ENCODE peak calls at places on chromosome 9, in nine cellular contexts. One of them, this sample, is unnamed.

GRCh38 chr9:14396171-14396570 is 82.2 kb upstream of the NFIB start:
- DNase-seq in natural killer cell treated with Interleukin-12 subunit alpha and Interleukin-12 subunit beta and Interleukin-15 and Interleukin-18, amount 100 ng/mL, for 72 hours: no peak
- DNase-seq in GM03348: no peak
- DNase-seq in activated T-cell treated with anti-CD3 and anti-CD28 coated beads, Interleukin-2, amount 50 U/mL, for 72 hours: no peak
- DNase-seq in myocyte: no peak
- DNase-seq in left ventricle myocardium superior: peak
- DNase-seq in NCI-H510A treated with DMSO at 0.1 percent for 48 hours: no peak
- DNase-seq in HEK293T: no peak
- DNase-seq in HTR-8/SVneo: no peak
- DNase-seq in this sample: no peak

GRCh38 chr9:133539434-133539833 is 4.9 kb downstream of the ADAMTSL2 start:
- DNase-seq in NCI-H510A treated with DMSO at 0.1 percent for 48 hours: no peak
- DNase-seq in HEK293T: no peak
- DNase-seq in HTR-8/SVneo: no peak
- DNase-seq in left ventricle myocardium superior: peak
- DNase-seq in myocyte: no peak
- DNase-seq in activated T-cell treated with anti-CD3 and anti-CD28 coated beads, Interleukin-2, amount 50 U/mL, for 72 hours: no peak
- DNase-seq in GM03348: no peak
- DNase-seq in natural killer cell treated with Interleukin-12 subunit alpha and Interleukin-12 subunit beta and Interleukin-15 and Interleukin-18, amount 100 ng/mL, for 72 hours: no peak
- DNase-seq in this sample: no peak

GRCh38 chr9:119370816-119371215 is 1.6 kb upstream of the BRINP1 start:
- DNase-seq in natural killer cell treated with Interleukin-12 subunit alpha and Interleukin-12 subunit beta and Interleukin-15 and Interleukin-18, amount 100 ng/mL, for 72 hours: no peak
- DNase-seq in activated T-cell treated with anti-CD3 and anti-CD28 coated beads, Interleukin-2, amount 50 U/mL, for 72 hours: no peak
- DNase-seq in HEK293T: peak
- DNase-seq in GM03348: peak
- DNase-seq in left ventricle myocardium superior: peak
- DNase-seq in myocyte: peak
- DNase-seq in NCI-H510A treated with DMSO at 0.1 percent for 48 hours: no peak
- DNase-seq in HTR-8/SVneo: no peak
- DNase-seq in this sample: no peak

GRCh38 chr9:129979346-129979745 is 63.6 kb downstream of the FNBP1 start:
- DNase-seq in natural killer cell treated with Interleukin-12 subunit alpha and Interleukin-12 subunit beta and Interleukin-15 and Interleukin-18, amount 100 ng/mL, for 72 hours: no peak
- DNase-seq in NCI-H510A treated with DMSO at 0.1 percent for 48 hours: no peak
- DNase-seq in left ventricle myocardium superior: no peak
- DNase-seq in activated T-cell treated with anti-CD3 and anti-CD28 coated beads, Interleukin-2, amount 50 U/mL, for 72 hours: no peak
- DNase-seq in myocyte: no peak
- DNase-seq in HEK293T: no peak
- DNase-seq in HTR-8/SVneo: no peak
- DNase-seq in GM03348: no peak
- DNase-seq in this sample: no peak

GRCh38 chr9:130421802-130422276 is 22.9 kb upstream of the ASS1 start:
- DNase-seq in HEK293T: no peak
- DNase-seq in myocyte: peak
- DNase-seq in activated T-cell treated with anti-CD3 and anti-CD28 coated beads, Interleukin-2, amount 50 U/mL, for 72 hours: no peak
- DNase-seq in NCI-H510A treated with DMSO at 0.1 percent for 48 hours: peak
- DNase-seq in GM03348: no peak
- DNase-seq in natural killer cell treated with Interleukin-12 subunit alpha and Interleukin-12 subunit beta and Interleukin-15 and Interleukin-18, amount 100 ng/mL, for 72 hours: no peak
- DNase-seq in HTR-8/SVneo: peak
- DNase-seq in left ventricle myocardium superior: no peak
- DNase-seq in this sample: no peak

GRCh38 chr9:35489313-35490154 is at the start of gene RUSC2:
- DNase-seq in natural killer cell treated with Interleukin-12 subunit alpha and Interleukin-12 subunit beta and Interleukin-15 and Interleukin-18, amount 100 ng/mL, for 72 hours: peak
- DNase-seq in left ventricle myocardium superior: peak
- DNase-seq in myocyte: peak
- DNase-seq in GM03348: peak
- DNase-seq in NCI-H510A treated with DMSO at 0.1 percent for 48 hours: peak
- DNase-seq in HEK293T: peak
- DNase-seq in HTR-8/SVneo: peak
- DNase-seq in activated T-cell treated with anti-CD3 and anti-CD28 coated beads, Interleukin-2, amount 50 U/mL, for 72 hours: peak
- DNase-seq in this sample: peak

GRCh38 chr9:16594787-16595186 is 275.7 kb downstream of the BNC2 start:
- DNase-seq in NCI-H510A treated with DMSO at 0.1 percent for 48 hours: no peak
- DNase-seq in activated T-cell treated with anti-CD3 and anti-CD28 coated beads, Interleukin-2, amount 50 U/mL, for 72 hours: no peak
- DNase-seq in natural killer cell treated with Interleukin-12 subunit alpha and Interleukin-12 subunit beta and Interleukin-15 and Interleukin-18, amount 100 ng/mL, for 72 hours: no peak
- DNase-seq in HTR-8/SVneo: no peak
- DNase-seq in HEK293T: no peak
- DNase-seq in myocyte: no peak
- DNase-seq in GM03348: no peak
- DNase-seq in left ventricle myocardium superior: no peak
- DNase-seq in this sample: no peak

GRCh38 chr9:37963936-37964739 is 60.2 kb upstream of the SLC25A51 start:
- DNase-seq in left ventricle myocardium superior: no peak
- DNase-seq in HTR-8/SVneo: no peak
- DNase-seq in GM03348: peak
- DNase-seq in NCI-H510A treated with DMSO at 0.1 percent for 48 hours: peak
- DNase-seq in natural killer cell treated with Interleukin-12 subunit alpha and Interleukin-12 subunit beta and Interleukin-15 and Interleukin-18, amount 100 ng/mL, for 72 hours: no peak
- DNase-seq in myocyte: peak
- DNase-seq in activated T-cell treated with anti-CD3 and anti-CD28 coated beads, Interleukin-2, amount 50 U/mL, for 72 hours: no peak
- DNase-seq in HEK293T: no peak
- DNase-seq in this sample: no peak

GRCh38 chr9:16689352-16689938 is 181.0 kb downstream of the BNC2 start:
- DNase-seq in natural killer cell treated with Interleukin-12 subunit alpha and Interleukin-12 subunit beta and Interleukin-15 and Interleukin-18, amount 100 ng/mL, for 72 hours: no peak
- DNase-seq in NCI-H510A treated with DMSO at 0.1 percent for 48 hours: no peak
- DNase-seq in HEK293T: no peak
- DNase-seq in activated T-cell treated with anti-CD3 and anti-CD28 coated beads, Interleukin-2, amount 50 U/mL, for 72 hours: no peak
- DNase-seq in HTR-8/SVneo: no peak
- DNase-seq in GM03348: no peak
- DNase-seq in left ventricle myocardium superior: peak
- DNase-seq in myocyte: no peak
- DNase-seq in this sample: no peak

GRCh38 chr9:113250807-113251206 is 24.6 kb downstream of the CDC26 start:
- DNase-seq in NCI-H510A treated with DMSO at 0.1 percent for 48 hours: no peak
- DNase-seq in myocyte: no peak
- DNase-seq in GM03348: no peak
- DNase-seq in HEK293T: no peak
- DNase-seq in natural killer cell treated with Interleukin-12 subunit alpha and Interleukin-12 subunit beta and Interleukin-15 and Interleukin-18, amount 100 ng/mL, for 72 hours: no peak
- DNase-seq in activated T-cell treated with anti-CD3 and anti-CD28 coated beads, Interleukin-2, amount 50 U/mL, for 72 hours: no peak
- DNase-seq in left ventricle myocardium superior: no peak
- DNase-seq in HTR-8/SVneo: no peak
- DNase-seq in this sample: no peak

GRCh38 chr9:4630836-4631235 is 31.3 kb upstream of the PLPP6 start:
- DNase-seq in NCI-H510A treated with DMSO at 0.1 percent for 48 hours: no peak
- DNase-seq in natural killer cell treated with Interleukin-12 subunit alpha and Interleukin-12 subunit beta and Interleukin-15 and Interleukin-18, amount 100 ng/mL, for 72 hours: no peak
- DNase-seq in myocyte: no peak
- DNase-seq in HTR-8/SVneo: no peak
- DNase-seq in activated T-cell treated with anti-CD3 and anti-CD28 coated beads, Interleukin-2, amount 50 U/mL, for 72 hours: no peak
- DNase-seq in HEK293T: no peak
- DNase-seq in left ventricle myocardium superior: no peak
- DNase-seq in GM03348: no peak
- DNase-seq in this sample: no peak

GRCh38 chr9:90578116-90578815 is 64.4 kb downstream of the DIRAS2 start:
- DNase-seq in HTR-8/SVneo: no peak
- DNase-seq in myocyte: no peak
- DNase-seq in GM03348: no peak
- DNase-seq in natural killer cell treated with Interleukin-12 subunit alpha and Interleukin-12 subunit beta and Interleukin-15 and Interleukin-18, amount 100 ng/mL, for 72 hours: no peak
- DNase-seq in left ventricle myocardium superior: no peak
- DNase-seq in HEK293T: no peak
- DNase-seq in activated T-cell treated with anti-CD3 and anti-CD28 coated beads, Interleukin-2, amount 50 U/mL, for 72 hours: no peak
- DNase-seq in NCI-H510A treated with DMSO at 0.1 percent for 48 hours: no peak
- DNase-seq in this sample: no peak

GRCh38 chr9:114259800-114260523 is 62.9 kb upstream of the ORM1 start:
- DNase-seq in myocyte: no peak
- DNase-seq in left ventricle myocardium superior: no peak
- DNase-seq in GM03348: no peak
- DNase-seq in HTR-8/SVneo: no peak
- DNase-seq in activated T-cell treated with anti-CD3 and anti-CD28 coated beads, Interleukin-2, amount 50 U/mL, for 72 hours: no peak
- DNase-seq in HEK293T: no peak
- DNase-seq in NCI-H510A treated with DMSO at 0.1 percent for 48 hours: no peak
- DNase-seq in natural killer cell treated with Interleukin-12 subunit alpha and Interleukin-12 subunit beta and Interleukin-15 and Interleukin-18, amount 100 ng/mL, for 72 hours: no peak
- DNase-seq in this sample: no peak

GRCh38 chr9:127626752-127627493 is 14.8 kb downstream of the STXBP1 start:
- DNase-seq in GM03348: no peak
- DNase-seq in myocyte: no peak
- DNase-seq in HTR-8/SVneo: no peak
- DNase-seq in NCI-H510A treated with DMSO at 0.1 percent for 48 hours: no peak
- DNase-seq in activated T-cell treated with anti-CD3 and anti-CD28 coated beads, Interleukin-2, amount 50 U/mL, for 72 hours: no peak
- DNase-seq in left ventricle myocardium superior: no peak
- DNase-seq in natural killer cell treated with Interleukin-12 subunit alpha and Interleukin-12 subunit beta and Interleukin-15 and Interleukin-18, amount 100 ng/mL, for 72 hours: no peak
- DNase-seq in HEK293T: no peak
- DNase-seq in this sample: no peak

GRCh38 chr9:88571417-88571816 is 36.4 kb downstream of the NXNL2 start:
- DNase-seq in activated T-cell treated with anti-CD3 and anti-CD28 coated beads, Interleukin-2, amount 50 U/mL, for 72 hours: no peak
- DNase-seq in myocyte: no peak
- DNase-seq in HEK293T: no peak
- DNase-seq in natural killer cell treated with Interleukin-12 subunit alpha and Interleukin-12 subunit beta and Interleukin-15 and Interleukin-18, amount 100 ng/mL, for 72 hours: no peak
- DNase-seq in HTR-8/SVneo: no peak
- DNase-seq in left ventricle myocardium superior: no peak
- DNase-seq in GM03348: no peak
- DNase-seq in NCI-H510A treated with DMSO at 0.1 percent for 48 hours: no peak
- DNase-seq in this sample: no peak

GRCh38 chr9:69981686-69982450 is 61.8 kb upstream of the MAMDC2 start:
- DNase-seq in HTR-8/SVneo: peak
- DNase-seq in HEK293T: no peak
- DNase-seq in left ventricle myocardium superior: no peak
- DNase-seq in GM03348: peak
- DNase-seq in myocyte: peak
- DNase-seq in activated T-cell treated with anti-CD3 and anti-CD28 coated beads, Interleukin-2, amount 50 U/mL, for 72 hours: no peak
- DNase-seq in NCI-H510A treated with DMSO at 0.1 percent for 48 hours: peak
- DNase-seq in natural killer cell treated with Interleukin-12 subunit alpha and Interleukin-12 subunit beta and Interleukin-15 and Interleukin-18, amount 100 ng/mL, for 72 hours: no peak
- DNase-seq in this sample: no peak

GRCh38 chr9:3848445-3849114 is 322.8 kb upstream of the RFX3 start:
- DNase-seq in natural killer cell treated with Interleukin-12 subunit alpha and Interleukin-12 subunit beta and Interleukin-15 and Interleukin-18, amount 100 ng/mL, for 72 hours: no peak
- DNase-seq in HTR-8/SVneo: peak
- DNase-seq in left ventricle myocardium superior: no peak
- DNase-seq in activated T-cell treated with anti-CD3 and anti-CD28 coated beads, Interleukin-2, amount 50 U/mL, for 72 hours: no peak
- DNase-seq in myocyte: peak
- DNase-seq in HEK293T: peak
- DNase-seq in NCI-H510A treated with DMSO at 0.1 percent for 48 hours: no peak
- DNase-seq in GM03348: no peak
- DNase-seq in this sample: no peak

GRCh38 chr9:109286571-109286977 is 34.3 kb downstream of the EPB41L4B start:
- DNase-seq in myocyte: peak
- DNase-seq in GM03348: peak
- DNase-seq in NCI-H510A treated with DMSO at 0.1 percent for 48 hours: no peak
- DNase-seq in left ventricle myocardium superior: no peak
- DNase-seq in natural killer cell treated with Interleukin-12 subunit alpha and Interleukin-12 subunit beta and Interleukin-15 and Interleukin-18, amount 100 ng/mL, for 72 hours: no peak
- DNase-seq in HEK293T: no peak
- DNase-seq in activated T-cell treated with anti-CD3 and anti-CD28 coated beads, Interleukin-2, amount 50 U/mL, for 72 hours: no peak
- DNase-seq in HTR-8/SVneo: no peak
- DNase-seq in this sample: no peak

GRCh38 chr9:111980398-111980797 is 83.8 kb downstream of the UGCG start:
- DNase-seq in HEK293T: no peak
- DNase-seq in activated T-cell treated with anti-CD3 and anti-CD28 coated beads, Interleukin-2, amount 50 U/mL, for 72 hours: no peak
- DNase-seq in left ventricle myocardium superior: no peak
- DNase-seq in myocyte: no peak
- DNase-seq in GM03348: no peak
- DNase-seq in NCI-H510A treated with DMSO at 0.1 percent for 48 hours: no peak
- DNase-seq in HTR-8/SVneo: no peak
- DNase-seq in natural killer cell treated with Interleukin-12 subunit alpha and Interleukin-12 subunit beta and Interleukin-15 and Interleukin-18, amount 100 ng/mL, for 72 hours: no peak
- DNase-seq in this sample: no peak

GRCh38 chr9:93116049-93116961 is 17.7 kb downstream of the NINJ1 start:
- DNase-seq in GM03348: peak
- DNase-seq in NCI-H510A treated with DMSO at 0.1 percent for 48 hours: no peak
- DNase-seq in HTR-8/SVneo: peak
- DNase-seq in myocyte: no peak
- DNase-seq in HEK293T: no peak
- DNase-seq in natural killer cell treated with Interleukin-12 subunit alpha and Interleukin-12 subunit beta and Interleukin-15 and Interleukin-18, amount 100 ng/mL, for 72 hours: peak
- DNase-seq in left ventricle myocardium superior: peak
- DNase-seq in activated T-cell treated with anti-CD3 and anti-CD28 coated beads, Interleukin-2, amount 50 U/mL, for 72 hours: peak
- DNase-seq in this sample: no peak

GRCh38 chr9:134887686-134888602 is 7.3 kb downstream of the FCN2 start:
- DNase-seq in NCI-H510A treated with DMSO at 0.1 percent for 48 hours: no peak
- DNase-seq in HTR-8/SVneo: no peak
- DNase-seq in left ventricle myocardium superior: no peak
- DNase-seq in GM03348: no peak
- DNase-seq in activated T-cell treated with anti-CD3 and anti-CD28 coated beads, Interleukin-2, amount 50 U/mL, for 72 hours: no peak
- DNase-seq in myocyte: no peak
- DNase-seq in natural killer cell treated with Interleukin-12 subunit alpha and Interleukin-12 subunit beta and Interleukin-15 and Interleukin-18, amount 100 ng/mL, for 72 hours: no peak
- DNase-seq in HEK293T: no peak
- DNase-seq in this sample: no peak

GRCh38 chr9:136153381-136154065 is 34.8 kb upstream of the TMEM250 start:
- DNase-seq in natural killer cell treated with Interleukin-12 subunit alpha and Interleukin-12 subunit beta and Interleukin-15 and Interleukin-18, amount 100 ng/mL, for 72 hours: no peak
- DNase-seq in HTR-8/SVneo: no peak
- DNase-seq in NCI-H510A treated with DMSO at 0.1 percent for 48 hours: no peak
- DNase-seq in myocyte: no peak
- DNase-seq in GM03348: no peak
- DNase-seq in HEK293T: no peak
- DNase-seq in left ventricle myocardium superior: no peak
- DNase-seq in activated T-cell treated with anti-CD3 and anti-CD28 coated beads, Interleukin-2, amount 50 U/mL, for 72 hours: no peak
- DNase-seq in this sample: no peak

GRCh38 chr9:136012651-136013050 is 51.5 kb upstream of the UBAC1 start:
- DNase-seq in natural killer cell treated with Interleukin-12 subunit alpha and Interleukin-12 subunit beta and Interleukin-15 and Interleukin-18, amount 100 ng/mL, for 72 hours: peak
- DNase-seq in GM03348: no peak
- DNase-seq in HEK293T: no peak
- DNase-seq in NCI-H510A treated with DMSO at 0.1 percent for 48 hours: no peak
- DNase-seq in HTR-8/SVneo: no peak
- DNase-seq in activated T-cell treated with anti-CD3 and anti-CD28 coated beads, Interleukin-2, amount 50 U/mL, for 72 hours: no peak
- DNase-seq in myocyte: no peak
- DNase-seq in left ventricle myocardium superior: peak
- DNase-seq in this sample: no peak

GRCh38 chr9:130197888-130198287 is 25.7 kb downstream of the NCS1 start:
- DNase-seq in myocyte: no peak
- DNase-seq in HTR-8/SVneo: no peak
- DNase-seq in HEK293T: no peak
- DNase-seq in activated T-cell treated with anti-CD3 and anti-CD28 coated beads, Interleukin-2, amount 50 U/mL, for 72 hours: no peak
- DNase-seq in natural killer cell treated with Interleukin-12 subunit alpha and Interleukin-12 subunit beta and Interleukin-15 and Interleukin-18, amount 100 ng/mL, for 72 hours: no peak
- DNase-seq in NCI-H510A treated with DMSO at 0.1 percent for 48 hours: no peak
- DNase-seq in left ventricle myocardium superior: no peak
- DNase-seq in GM03348: no peak
- DNase-seq in this sample: no peak

GRCh38 chr9:111598730-111599091 is 736 bp downstream of the PTGR1 start:
- DNase-seq in natural killer cell treated with Interleukin-12 subunit alpha and Interleukin-12 subunit beta and Interleukin-15 and Interleukin-18, amount 100 ng/mL, for 72 hours: no peak
- DNase-seq in left ventricle myocardium superior: peak
- DNase-seq in HTR-8/SVneo: no peak
- DNase-seq in NCI-H510A treated with DMSO at 0.1 percent for 48 hours: peak
- DNase-seq in GM03348: peak
- DNase-seq in activated T-cell treated with anti-CD3 and anti-CD28 coated beads, Interleukin-2, amount 50 U/mL, for 72 hours: no peak
- DNase-seq in HEK293T: no peak
- DNase-seq in myocyte: no peak
- DNase-seq in this sample: no peak

GRCh38 chr9:131046581-131047202 is 37.7 kb downstream of the LAMC3 start:
- DNase-seq in HEK293T: peak
- DNase-seq in left ventricle myocardium superior: peak
- DNase-seq in natural killer cell treated with Interleukin-12 subunit alpha and Interleukin-12 subunit beta and Interleukin-15 and Interleukin-18, amount 100 ng/mL, for 72 hours: peak
- DNase-seq in myocyte: peak
- DNase-seq in HTR-8/SVneo: peak
- DNase-seq in NCI-H510A treated with DMSO at 0.1 percent for 48 hours: peak
- DNase-seq in activated T-cell treated with anti-CD3 and anti-CD28 coated beads, Interleukin-2, amount 50 U/mL, for 72 hours: peak
- DNase-seq in GM03348: peak
- DNase-seq in this sample: peak

GRCh38 chr9:126462617-126463016 is 136.0 kb downstream of the MVB12B start:
- DNase-seq in GM03348: no peak
- DNase-seq in myocyte: no peak
- DNase-seq in HTR-8/SVneo: no peak
- DNase-seq in activated T-cell treated with anti-CD3 and anti-CD28 coated beads, Interleukin-2, amount 50 U/mL, for 72 hours: no peak
- DNase-seq in natural killer cell treated with Interleukin-12 subunit alpha and Interleukin-12 subunit beta and Interleukin-15 and Interleukin-18, amount 100 ng/mL, for 72 hours: no peak
- DNase-seq in HEK293T: no peak
- DNase-seq in NCI-H510A treated with DMSO at 0.1 percent for 48 hours: no peak
- DNase-seq in left ventricle myocardium superior: no peak
- DNase-seq in this sample: no peak

GRCh38 chr9:112884721-112885120 is 6.0 kb downstream of the SLC46A2 start:
- DNase-seq in activated T-cell treated with anti-CD3 and anti-CD28 coated beads, Interleukin-2, amount 50 U/mL, for 72 hours: no peak
- DNase-seq in left ventricle myocardium superior: no peak
- DNase-seq in natural killer cell treated with Interleukin-12 subunit alpha and Interleukin-12 subunit beta and Interleukin-15 and Interleukin-18, amount 100 ng/mL, for 72 hours: no peak
- DNase-seq in HTR-8/SVneo: no peak
- DNase-seq in myocyte: no peak
- DNase-seq in GM03348: no peak
- DNase-seq in NCI-H510A treated with DMSO at 0.1 percent for 48 hours: no peak
- DNase-seq in HEK293T: no peak
- DNase-seq in this sample: no peak

GRCh38 chr9:93501406-93501805 is 48.0 kb upstream of the FAM120AOS start:
- DNase-seq in GM03348: peak
- DNase-seq in HEK293T: no peak
- DNase-seq in left ventricle myocardium superior: no peak
- DNase-seq in natural killer cell treated with Interleukin-12 subunit alpha and Interleukin-12 subunit beta and Interleukin-15 and Interleukin-18, amount 100 ng/mL, for 72 hours: no peak
- DNase-seq in myocyte: peak
- DNase-seq in NCI-H510A treated with DMSO at 0.1 percent for 48 hours: no peak
- DNase-seq in activated T-cell treated with anti-CD3 and anti-CD28 coated beads, Interleukin-2, amount 50 U/mL, for 72 hours: no peak
- DNase-seq in HTR-8/SVneo: peak
- DNase-seq in this sample: no peak

GRCh38 chr9:97373311-97373710 is 38.6 kb upstream of the TDRD7 start:
- DNase-seq in GM03348: no peak
- DNase-seq in activated T-cell treated with anti-CD3 and anti-CD28 coated beads, Interleukin-2, amount 50 U/mL, for 72 hours: no peak
- DNase-seq in HEK293T: no peak
- DNase-seq in NCI-H510A treated with DMSO at 0.1 percent for 48 hours: no peak
- DNase-seq in HTR-8/SVneo: no peak
- DNase-seq in natural killer cell treated with Interleukin-12 subunit alpha and Interleukin-12 subunit beta and Interleukin-15 and Interleukin-18, amount 100 ng/mL, for 72 hours: no peak
- DNase-seq in myocyte: no peak
- DNase-seq in left ventricle myocardium superior: no peak
- DNase-seq in this sample: no peak

GRCh38 chr9:126527109-126527825 is 86.5 kb upstream of the LMX1B start:
- DNase-seq in HTR-8/SVneo: no peak
- DNase-seq in natural killer cell treated with Interleukin-12 subunit alpha and Interleukin-12 subunit beta and Interleukin-15 and Interleukin-18, amount 100 ng/mL, for 72 hours: no peak
- DNase-seq in NCI-H510A treated with DMSO at 0.1 percent for 48 hours: no peak
- DNase-seq in activated T-cell treated with anti-CD3 and anti-CD28 coated beads, Interleukin-2, amount 50 U/mL, for 72 hours: no peak
- DNase-seq in HEK293T: no peak
- DNase-seq in GM03348: no peak
- DNase-seq in left ventricle myocardium superior: no peak
- DNase-seq in myocyte: no peak
- DNase-seq in this sample: no peak

This sample was measured in HCT116.